ENCODE peak calls at places on chromosomes 6 and 20, in five cellular contexts. One of them, this sample, is unnamed.

GRCh38 chr6:73743556-73743955 is 47.6 kb downstream of the CD109 start:
- DNase-seq in CD8-positive, alpha-beta T cell: no peak
- DNase-seq in fibroblast of the aortic adventitia: no peak
- DNase-seq in epithelial cell of proximal tubule: no peak
- DNase-seq in fibroblast of villous mesenchyme: peak
- DNase-seq in this sample: peak

GRCh38 chr20:25720285-25720684 is 23.6 kb upstream of the ZNF337 start:
- DNase-seq in CD8-positive, alpha-beta T cell: no peak
- DNase-seq in fibroblast of the aortic adventitia: no peak
- DNase-seq in epithelial cell of proximal tubule: no peak
- DNase-seq in fibroblast of villous mesenchyme: no peak
- DNase-seq in this sample: no peak

GRCh38 chr6:1911476-1911875 is 301.8 kb downstream of the FOXC1 start:
- DNase-seq in CD8-positive, alpha-beta T cell: no peak
- DNase-seq in fibroblast of the aortic adventitia: peak
- DNase-seq in epithelial cell of proximal tubule: no peak
- DNase-seq in fibroblast of villous mesenchyme: peak
- DNase-seq in this sample: peak

GRCh38 chr6:111805511-111806181 is 67.6 kb downstream of the FYN start:
- DNase-seq in CD8-positive, alpha-beta T cell: no peak
- DNase-seq in fibroblast of the aortic adventitia: peak
- DNase-seq in epithelial cell of proximal tubule: peak
- DNase-seq in fibroblast of villous mesenchyme: peak
- DNase-seq in this sample: peak

GRCh38 chr6:133546098-133546497 is 304.9 kb downstream of the EYA4 start:
- DNase-seq in CD8-positive, alpha-beta T cell: no peak
- DNase-seq in fibroblast of the aortic adventitia: peak
- DNase-seq in epithelial cell of proximal tubule: no peak
- DNase-seq in fibroblast of villous mesenchyme: peak
- DNase-seq in this sample: no peak

GRCh38 chr6:56513631-56514030 is 129.1 kb downstream of the DST start:
- DNase-seq in CD8-positive, alpha-beta T cell: no peak
- DNase-seq in fibroblast of the aortic adventitia: no peak
- DNase-seq in epithelial cell of proximal tubule: no peak
- DNase-seq in fibroblast of villous mesenchyme: no peak
- DNase-seq in this sample: no peak

GRCh38 chr6:17093692-17094091 is 8.2 kb upstream of the STMND1 start:
- DNase-seq in CD8-positive, alpha-beta T cell: no peak
- DNase-seq in fibroblast of the aortic adventitia: no peak
- DNase-seq in epithelial cell of proximal tubule: no peak
- DNase-seq in fibroblast of villous mesenchyme: no peak
- DNase-seq in this sample: no peak

GRCh38 chr6:4641461-4641860 is 134.7 kb upstream of the CDYL start:
- DNase-seq in CD8-positive, alpha-beta T cell: no peak
- DNase-seq in fibroblast of the aortic adventitia: no peak
- DNase-seq in epithelial cell of proximal tubule: no peak
- DNase-seq in fibroblast of villous mesenchyme: no peak
- DNase-seq in this sample: no peak

GRCh38 chr6:36120539-36120938 is 9.8 kb upstream of the MAPK13 start:
- DNase-seq in CD8-positive, alpha-beta T cell: peak
- DNase-seq in fibroblast of the aortic adventitia: no peak
- DNase-seq in epithelial cell of proximal tubule: no peak
- DNase-seq in fibroblast of villous mesenchyme: no peak
- DNase-seq in this sample: no peak

GRCh38 chr6:151121900-151122299 is 117.9 kb upstream of the AKAP12 start:
- DNase-seq in CD8-positive, alpha-beta T cell: no peak
- DNase-seq in fibroblast of the aortic adventitia: no peak
- DNase-seq in epithelial cell of proximal tubule: no peak
- DNase-seq in fibroblast of villous mesenchyme: no peak
- DNase-seq in this sample: no peak

GRCh38 chr6:157977176-157977804 is 4.4 kb upstream of the SYNJ2 start:
- DNase-seq in CD8-positive, alpha-beta T cell: no peak
- DNase-seq in fibroblast of the aortic adventitia: no peak
- DNase-seq in epithelial cell of proximal tubule: no peak
- DNase-seq in fibroblast of villous mesenchyme: no peak
- DNase-seq in this sample: no peak

GRCh38 chr20:652611-653109 is 340 bp downstream of the SRXN1 start:
- DNase-seq in CD8-positive, alpha-beta T cell: peak
- DNase-seq in fibroblast of the aortic adventitia: peak
- DNase-seq in epithelial cell of proximal tubule: no peak
- DNase-seq in fibroblast of villous mesenchyme: peak
- DNase-seq in this sample: peak

GRCh38 chr6:20318851-20319387 is 82.8 kb upstream of the E2F3 start:
- DNase-seq in CD8-positive, alpha-beta T cell: no peak
- DNase-seq in fibroblast of the aortic adventitia: no peak
- DNase-seq in epithelial cell of proximal tubule: no peak
- DNase-seq in fibroblast of villous mesenchyme: no peak
- DNase-seq in this sample: no peak

GRCh38 chr6:43454290-43455033 is 886 bp downstream of the DLK2 start:
- DNase-seq in CD8-positive, alpha-beta T cell: peak
- DNase-seq in fibroblast of the aortic adventitia: peak
- DNase-seq in epithelial cell of proximal tubule: no peak
- DNase-seq in fibroblast of villous mesenchyme: peak
- DNase-seq in this sample: peak

GRCh38 chr6:154521412-154521811 is 10.9 kb upstream of the CNKSR3 start:
- DNase-seq in CD8-positive, alpha-beta T cell: no peak
- DNase-seq in fibroblast of the aortic adventitia: no peak
- DNase-seq in epithelial cell of proximal tubule: no peak
- DNase-seq in fibroblast of villous mesenchyme: no peak
- DNase-seq in this sample: no peak

DNA sequence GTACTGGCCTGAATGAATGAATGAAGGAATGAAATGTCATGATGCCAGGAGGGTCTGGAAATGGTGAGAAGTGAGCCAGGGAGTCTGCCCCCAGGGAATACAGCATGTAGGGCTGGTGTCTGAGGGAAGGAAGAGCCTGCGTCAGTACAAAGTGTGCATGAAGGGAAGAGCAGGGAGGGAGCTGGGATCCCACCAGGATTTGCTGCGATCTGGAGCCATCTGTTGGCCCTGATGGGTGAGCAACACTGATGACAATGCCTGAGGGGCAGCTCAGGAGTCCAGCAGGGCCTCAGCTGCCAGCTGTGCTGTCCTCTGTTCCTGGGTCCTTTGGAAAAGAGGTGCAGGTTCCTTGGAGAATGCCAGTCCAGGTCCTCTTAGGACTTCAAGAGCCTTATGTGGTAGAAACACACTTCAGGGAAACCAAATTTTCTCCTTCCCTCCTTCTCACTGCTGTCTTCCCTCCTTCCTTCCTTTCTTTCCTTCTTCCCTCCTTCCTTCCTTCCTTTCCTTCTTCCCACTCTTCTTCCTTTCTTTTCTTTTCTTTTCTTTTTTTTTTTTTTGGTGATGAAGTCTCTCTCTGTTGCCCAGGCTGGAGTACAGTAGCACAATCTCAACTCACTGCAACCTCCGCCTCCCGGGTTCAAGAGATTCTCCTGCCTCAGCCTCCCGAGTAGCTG is 11.5 kb downstream of the BPI start:
- DNase-seq in CD8-positive, alpha-beta T cell: no peak
- DNase-seq in fibroblast of the aortic adventitia: peak
- DNase-seq in epithelial cell of proximal tubule: no peak
- DNase-seq in fibroblast of villous mesenchyme: peak
- DNase-seq in this sample: peak
- TF ChIP-seq CTCF in CD8-positive, alpha-beta T cell: no peak
- TF ChIP-seq CTCF in fibroblast of the aortic adventitia: peak
- TF ChIP-seq CTCF in epithelial cell of proximal tubule: peak
- TF ChIP-seq CTCF in fibroblast of villous mesenchyme: no peak
- TF ChIP-seq CTCF in this sample: no peak

DNA sequence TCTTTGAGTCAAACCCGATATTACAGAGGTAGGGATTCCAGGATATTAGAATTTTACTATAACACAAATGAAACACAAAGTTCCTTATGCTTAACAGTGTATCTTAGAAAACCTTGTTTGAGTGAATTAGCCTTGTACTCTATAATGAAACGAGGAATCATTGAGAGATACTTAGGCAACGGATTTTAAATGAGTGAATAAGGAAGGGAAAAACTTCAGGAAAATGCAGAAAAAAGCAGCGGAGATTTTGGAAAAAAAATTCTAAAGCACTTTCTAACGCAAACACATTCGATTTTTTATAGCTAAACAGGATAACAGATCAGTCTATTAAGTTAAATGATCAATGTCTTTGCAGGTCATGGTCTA is 137.3 kb downstream of the HFE start:
- DNase-seq in CD8-positive, alpha-beta T cell: no peak
- DNase-seq in fibroblast of the aortic adventitia: no peak
- DNase-seq in epithelial cell of proximal tubule: no peak
- DNase-seq in fibroblast of villous mesenchyme: peak
- DNase-seq in this sample: no peak
- H3K4me3 ChIP-seq in CD8-positive, alpha-beta T cell: peak
- H3K4me3 ChIP-seq in fibroblast of the aortic adventitia: peak
- H3K4me3 ChIP-seq in epithelial cell of proximal tubule: peak
- H3K4me3 ChIP-seq in fibroblast of villous mesenchyme: peak
- H3K4me3 ChIP-seq in this sample: peak

DNA sequence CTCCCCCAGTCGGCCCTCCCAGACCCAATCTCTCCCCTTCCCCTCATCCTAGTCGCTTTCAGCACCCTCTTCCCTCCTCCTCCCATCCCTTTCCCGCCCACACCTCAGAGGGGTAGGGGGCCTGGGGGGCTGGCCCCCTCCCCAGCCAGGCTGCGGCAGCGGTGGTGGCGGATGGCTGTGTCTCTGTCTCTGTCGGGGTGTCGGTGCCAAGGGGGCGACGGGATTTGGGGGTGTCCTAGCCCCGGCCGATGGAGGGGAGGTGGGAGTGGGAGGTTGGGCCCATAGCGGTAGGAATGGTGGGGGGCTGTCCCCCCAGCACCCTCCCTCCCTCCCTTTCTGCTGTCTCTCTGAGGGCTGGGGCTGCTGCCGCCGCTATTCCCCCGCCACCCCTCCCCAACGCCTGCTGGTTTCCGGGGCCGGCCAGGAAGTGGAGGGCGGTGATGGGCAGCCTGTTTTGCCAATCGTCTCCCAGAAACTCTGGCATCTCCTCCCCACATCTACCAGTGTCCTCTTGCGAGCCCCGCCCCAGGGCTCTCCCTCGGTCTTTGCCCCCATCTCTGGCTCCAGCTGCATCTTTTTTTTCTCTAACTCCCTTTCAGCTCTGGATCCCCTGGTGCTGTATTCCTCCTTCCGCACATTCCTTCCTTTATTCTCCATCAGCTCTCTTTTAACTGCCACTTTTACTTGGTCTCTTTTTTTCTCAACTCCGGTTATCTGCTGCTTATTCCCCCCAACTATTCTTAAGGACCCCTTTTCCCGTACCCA is at the start of gene AGPAT1:
- DNase-seq in CD8-positive, alpha-beta T cell: peak
- DNase-seq in fibroblast of the aortic adventitia: peak
- DNase-seq in epithelial cell of proximal tubule: no peak
- DNase-seq in fibroblast of villous mesenchyme: peak
- DNase-seq in this sample: peak
- TF ChIP-seq CTCF in CD8-positive, alpha-beta T cell: no peak
- TF ChIP-seq CTCF in fibroblast of the aortic adventitia: no peak
- TF ChIP-seq CTCF in epithelial cell of proximal tubule: no peak
- TF ChIP-seq CTCF in fibroblast of villous mesenchyme: no peak
- TF ChIP-seq CTCF in this sample: no peak

DNA sequence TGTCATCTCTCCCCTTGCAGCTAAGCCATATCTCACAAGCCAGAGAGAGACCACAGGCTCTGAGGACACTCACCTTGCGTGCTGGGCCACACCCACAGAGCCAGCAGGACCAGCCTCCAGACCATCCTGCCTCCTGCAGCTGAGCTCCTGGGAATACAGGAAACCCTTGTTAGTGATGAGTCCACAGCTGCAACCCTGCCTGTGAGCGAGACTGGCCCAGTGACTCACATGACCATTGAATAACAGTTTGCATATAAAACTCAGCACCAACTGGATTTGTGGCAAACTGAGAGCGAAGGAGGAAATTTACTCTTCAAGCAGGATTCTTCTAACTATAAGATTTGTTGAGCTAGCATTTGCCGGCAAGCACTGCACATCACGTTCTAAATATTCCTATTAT is 3.0 kb downstream of the THBS2 start:
- DNase-seq in CD8-positive, alpha-beta T cell: no peak
- DNase-seq in fibroblast of the aortic adventitia: peak
- DNase-seq in epithelial cell of proximal tubule: no peak
- DNase-seq in fibroblast of villous mesenchyme: peak
- DNase-seq in this sample: peak
- H3K4me3 ChIP-seq in CD8-positive, alpha-beta T cell: no peak
- H3K4me3 ChIP-seq in fibroblast of the aortic adventitia: peak
- H3K4me3 ChIP-seq in epithelial cell of proximal tubule: peak
- H3K4me3 ChIP-seq in fibroblast of villous mesenchyme: peak
- H3K4me3 ChIP-seq in this sample: peak

DNA sequence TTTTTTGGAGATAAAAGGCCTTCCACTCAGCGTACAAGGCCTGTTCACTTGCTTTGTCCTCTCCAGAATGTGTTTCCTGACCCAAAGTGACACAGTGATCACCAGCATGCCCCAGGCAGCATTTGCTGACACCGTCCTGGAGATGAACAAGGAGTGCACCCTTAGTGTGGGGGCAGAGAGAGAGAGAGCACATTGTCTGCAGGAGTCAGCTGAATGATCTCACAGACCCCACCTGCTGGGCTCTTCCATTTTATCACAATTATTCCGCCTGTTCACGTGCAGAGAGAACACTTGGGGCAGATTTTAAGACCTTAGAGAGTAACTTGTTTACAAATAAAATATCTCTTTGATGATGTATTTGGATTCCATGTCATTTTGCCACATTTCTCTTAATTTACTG is 22.4 kb upstream of the MAS1L start:
- DNase-seq in CD8-positive, alpha-beta T cell: no peak
- DNase-seq in fibroblast of the aortic adventitia: no peak
- DNase-seq in epithelial cell of proximal tubule: no peak
- DNase-seq in fibroblast of villous mesenchyme: no peak
- DNase-seq in this sample: no peak
- TF ChIP-seq CTCF in CD8-positive, alpha-beta T cell: no peak
- TF ChIP-seq CTCF in fibroblast of the aortic adventitia: no peak
- TF ChIP-seq CTCF in epithelial cell of proximal tubule: no peak
- TF ChIP-seq CTCF in fibroblast of villous mesenchyme: no peak
- TF ChIP-seq CTCF in this sample: no peak

This sample was measured in cardiac fibroblast.